ENCODE peak calls at places on chromosomes 12 and 14, in six cellular contexts. T is transverse colon, F is stomach, O is A549, B is HepG2, J is suprapubic skin. A is an unnamed sample.

GRCh38 chr12:32290411-32290810 is 108.9 kb upstream of the FGD4 start:
- DNase-seq in T (no peak), F (no peak), O (peak), B (no peak), J (no peak), A (no peak)

GRCh38 chr12:112102127-112102526 is 6.5 kb downstream of the NAA25 start:
- DNase-seq in T (no peak), F (no peak), O (no peak), B (no peak), J (peak), A (no peak)

GRCh38 chr14:106681161-106681955 is 1155.0 kb downstream of the TMEM121 start:
- DNase-seq in T (no peak), F (no peak), O (no peak), B (no peak), J (no peak), A (peak)

GRCh38 chr14:92937229-92937937 is 14.4 kb downstream of the CHGA start:
- DNase-seq in T (peak), F (no peak), O (peak), B (no peak), J (no peak), A (no peak)

GRCh38 chr14:24911324-24912095 is 138.4 kb downstream of the STXBP6 start:
- DNase-seq in T (no peak), F (no peak), O (peak), B (no peak), J (no peak), A (no peak)

GRCh38 chr12:89907659-89908058 is 199.0 kb upstream of the ATP2B1 start:
- DNase-seq in T (no peak), F (no peak), O (no peak), B (no peak), J (no peak), A (no peak)

GRCh38 chr12:117125275-117125613 is 26.0 kb upstream of the TESC start:
- DNase-seq in T (no peak), F (no peak), O (no peak), B (no peak), J (no peak), A (no peak)

GRCh38 chr12:9692909-9693308 is 23.4 kb downstream of the CLEC2D start:
- DNase-seq in T (no peak), F (no peak), O (no peak), B (no peak), J (no peak), A (no peak)

GRCh38 chr12:89574736-89575208 is 48.9 kb upstream of the POC1B start:
- DNase-seq in T (no peak), F (no peak), O (peak), B (peak), J (no peak), A (no peak)

GRCh38 chr12:27009926-27010325 is 4.3 kb downstream of the TM7SF3 start:
- DNase-seq in T (no peak), F (no peak), O (no peak), B (no peak), J (no peak), A (no peak)

GRCh38 chr14:68671899-68672298 is 121.0 kb downstream of the ZFP36L1 start:
- DNase-seq in T (no peak), F (no peak), O (no peak), B (no peak), J (no peak), A (no peak)

GRCh38 chr12:68880660-68881325 is 52.2 kb downstream of the CPM start:
- DNase-seq in T (no peak), F (no peak), O (no peak), B (no peak), J (no peak), A (no peak)

GRCh38 chr14:103247169-103247606 is 86.8 kb upstream of the EIF5 start:
- DNase-seq in T (no peak), F (no peak), O (no peak), B (no peak), J (no peak), A (no peak)

GRCh38 chr12:113825705-113826104 is 140.4 kb downstream of the RBM19 start:
- DNase-seq in T (no peak), F (no peak), O (no peak), B (no peak), J (no peak), A (no peak)

GRCh38 chr14:72774141-72774540 is 119.8 kb downstream of the DPF3 start:
- DNase-seq in T (no peak), F (no peak), O (no peak), B (no peak), J (no peak), A (no peak)

GRCh38 chr14:71377099-71377498 is 469.8 kb downstream of the PCNX1 start:
- DNase-seq in T (no peak), F (no peak), O (peak), B (no peak), J (no peak), A (no peak)

GRCh38 chr14:33646692-33647260 is 304.1 kb downstream of the EGLN3 start:
- DNase-seq in T (no peak), F (no peak), O (no peak), B (no peak), J (no peak), A (no peak)

GRCh38 chr14:75515631-75515999 is 6.7 kb upstream of the BATF start:
- DNase-seq in T (no peak), F (no peak), O (no peak), B (no peak), J (no peak), A (no peak)

GRCh38 chr12:16613199-16613598 is 7.2 kb upstream of the LMO3 start:
- DNase-seq in T (no peak), F (no peak), O (no peak), B (no peak), J (no peak), A (no peak)

GRCh38 chr12:109523071-109523470 is 45.6 kb downstream of the UBE3B start:
- DNase-seq in T (no peak), F (no peak), O (no peak), B (no peak), J (no peak), A (no peak)

GRCh38 chr12:25797335-25797863 is 161.1 kb upstream of the RASSF8 start:
- DNase-seq in T (no peak), F (no peak), O (no peak), B (no peak), J (no peak), A (no peak)
- TF ChIP-seq EP300 in T (no peak), F (no peak), O (no peak), B (no peak), J (no peak), A (no peak)

GRCh38 chr14:89309670-89310177 is 107.3 kb downstream of the FOXN3 start:
- DNase-seq in T (no peak), F (no peak), O (no peak), B (no peak), J (no peak), A (no peak)

GRCh38 chr14:89310211-89310610 is 106.8 kb downstream of the FOXN3 start:
- DNase-seq in T (no peak), F (no peak), O (no peak), B (no peak), J (no peak), A (no peak)

GRCh38 chr14:89304972-89305703 is 111.9 kb downstream of the FOXN3 start:
- DNase-seq in T (peak), F (no peak), O (no peak), B (no peak), J (no peak), A (peak)

GRCh38 chr14:89307409-89307808 is 109.6 kb downstream of the FOXN3 start:
- DNase-seq in T (no peak), F (no peak), O (no peak), B (no peak), J (no peak), A (no peak)

DNA sequence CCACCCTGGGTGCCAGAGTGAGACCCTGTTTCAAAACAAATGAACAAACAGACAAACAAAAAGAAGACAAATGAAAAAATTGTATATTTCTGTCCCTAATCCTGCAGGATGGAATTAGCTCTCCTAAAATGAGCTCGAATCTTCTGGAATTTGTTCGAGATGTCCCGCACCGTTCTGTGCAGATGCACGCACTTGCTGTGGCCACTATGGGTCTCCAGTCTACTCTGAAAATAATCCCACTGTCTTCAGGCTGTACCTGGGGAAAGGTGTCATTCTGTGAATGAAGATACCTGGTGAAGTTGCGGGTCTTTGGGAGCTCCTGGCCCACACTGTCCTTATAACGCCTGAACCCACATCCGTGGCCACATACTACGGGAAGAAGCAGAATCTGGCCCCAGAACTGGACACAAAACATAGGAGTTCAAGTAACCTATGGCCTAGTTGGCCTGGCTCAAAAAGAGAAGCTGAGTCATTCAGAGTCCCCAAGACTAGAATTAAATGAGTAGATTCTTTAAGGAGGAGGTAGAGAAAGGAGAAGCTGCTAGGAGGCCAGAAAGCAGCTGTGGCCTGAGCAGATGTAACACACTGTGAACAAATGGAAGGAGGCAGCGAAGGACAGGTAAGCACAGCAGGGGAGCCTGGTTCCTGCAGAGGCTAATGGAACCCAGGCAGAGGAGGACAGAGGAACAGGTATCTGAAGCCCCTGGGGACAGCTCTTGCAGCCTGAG is 108.6 kb downstream of the FOXN3 start:
- DNase-seq in T (no peak), F (no peak), O (no peak), B (no peak), J (no peak), A (no peak)
- TF ChIP-seq CTCF in T (no peak), F (no peak), O (no peak), B (peak), J (no peak), A (no peak)

GRCh38 chr12:124938606-124939427 is 24.4 kb upstream of the UBC start:
- DNase-seq in T (peak), F (peak), O (peak), B (peak), J (peak), A (peak)
- TF ChIP-seq POLR2A in T (peak), F (no peak), O (peak), B (no peak), J (no peak), A (peak)

GRCh38 chr12:39000370-39000769 is 95.0 kb upstream of the CPNE8 start:
- DNase-seq in T (no peak), F (no peak), O (no peak), B (no peak), J (no peak), A (no peak)
- TF ChIP-seq EP300 in T (no peak), F (no peak), O (no peak), B (no peak), J (no peak), A (no peak)

DNA sequence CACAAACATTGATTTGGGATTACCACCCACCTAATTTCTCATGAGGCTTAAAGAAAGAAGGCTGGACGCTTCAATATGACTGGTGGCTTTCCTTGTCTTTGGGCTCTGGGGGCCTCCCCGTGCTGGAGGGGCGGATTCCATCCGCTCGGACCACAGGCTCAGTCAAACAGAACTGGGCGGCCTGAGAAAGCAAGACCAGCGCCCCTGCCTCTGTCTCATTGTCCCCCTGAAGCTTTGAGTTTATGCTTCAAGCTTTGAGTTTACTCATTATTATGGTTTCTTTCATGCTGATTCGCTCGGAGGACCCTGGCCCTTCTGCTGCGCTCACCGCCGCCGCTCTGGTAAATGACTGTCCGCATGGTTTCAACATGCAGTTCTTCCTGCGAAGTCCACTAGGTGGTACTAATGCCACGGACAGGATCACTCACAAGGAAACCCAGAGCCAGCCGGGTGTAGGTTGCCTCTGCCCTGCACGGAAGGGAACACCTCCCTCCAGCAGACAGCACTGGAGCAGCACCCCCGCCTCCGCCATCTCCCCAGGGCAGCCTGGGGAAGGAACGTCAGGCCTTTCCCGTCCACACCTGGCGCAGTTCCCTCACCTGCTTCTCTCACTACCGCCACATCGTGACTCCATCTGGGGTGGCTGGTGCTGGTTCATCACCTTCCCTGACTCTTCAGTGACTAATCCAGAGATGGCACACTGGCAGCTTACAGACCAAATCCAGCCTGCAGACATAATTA is 13.2 kb upstream of the TIGAR start:
- DNase-seq in T (peak), F (peak), O (peak), B (peak), J (no peak), A (peak)
- TF ChIP-seq CTCF in T (peak), F (peak), O (peak), B (peak), J (peak), A (peak)

GRCh38 chr14:105092124-105092911 is 27.1 kb upstream of the GPR132 start:
- DNase-seq in T (peak), F (peak), O (peak), B (no peak), J (peak), A (peak)

GRCh38 chr14:105092912-105093425 is 27.7 kb upstream of the GPR132 start:
- DNase-seq in T (peak), F (peak), O (peak), B (no peak), J (peak), A (peak)

GRCh38 chr14:105094193-105094907 is 29.1 kb upstream of the GPR132 start:
- DNase-seq in T (no peak), F (no peak), O (no peak), B (no peak), J (peak), A (peak)

GRCh38 chr14:105095236-105095805 is 30.1 kb upstream of the GPR132 start:
- DNase-seq in T (no peak), F (no peak), O (no peak), B (no peak), J (peak), A (peak)

DNA sequence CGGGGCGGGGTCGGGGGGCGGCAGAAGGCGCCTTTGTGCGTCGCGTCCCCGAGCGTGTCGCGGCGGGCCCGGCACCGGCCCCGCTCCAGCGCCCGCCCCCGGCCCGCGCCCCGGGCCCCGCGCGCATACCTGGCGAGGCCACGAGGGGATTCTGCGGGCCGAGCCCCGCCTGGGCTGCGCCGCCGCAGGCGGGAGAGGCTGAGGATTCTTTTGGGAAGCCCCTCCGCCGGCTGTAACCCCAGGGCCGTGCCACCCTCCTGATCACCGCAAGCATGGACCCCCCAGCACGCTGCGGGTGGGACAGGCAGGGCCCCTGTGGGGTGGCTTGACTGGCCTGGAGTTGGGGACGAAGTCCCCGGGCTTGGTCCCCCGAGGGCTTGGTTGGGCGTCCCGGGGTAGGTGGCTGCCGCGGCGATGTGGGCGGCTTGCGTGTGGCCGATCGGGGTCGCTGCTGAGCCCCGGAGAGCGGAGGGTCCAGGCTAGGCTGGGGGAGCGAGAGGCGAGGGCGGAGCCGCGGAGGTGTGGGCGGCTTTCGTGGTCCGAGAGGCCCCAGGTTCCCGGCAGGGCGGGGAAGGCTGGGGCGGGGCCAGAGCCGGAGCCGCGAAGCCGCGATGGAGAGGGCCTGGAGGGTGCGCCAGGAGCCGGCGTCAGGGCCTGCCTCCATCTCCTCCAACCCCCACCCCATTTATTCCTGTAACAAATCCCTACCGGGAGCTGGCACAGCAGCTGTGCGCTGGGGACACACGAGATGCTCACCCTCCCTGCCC is 28.4 kb upstream of the GPR132 start:
- DNase-seq in T (peak), F (peak), O (peak), B (peak), J (peak), A (peak)
- TF ChIP-seq POLR2A in T (peak), F (no peak), O (peak), B (no peak), J (no peak), A (peak)

DNA sequence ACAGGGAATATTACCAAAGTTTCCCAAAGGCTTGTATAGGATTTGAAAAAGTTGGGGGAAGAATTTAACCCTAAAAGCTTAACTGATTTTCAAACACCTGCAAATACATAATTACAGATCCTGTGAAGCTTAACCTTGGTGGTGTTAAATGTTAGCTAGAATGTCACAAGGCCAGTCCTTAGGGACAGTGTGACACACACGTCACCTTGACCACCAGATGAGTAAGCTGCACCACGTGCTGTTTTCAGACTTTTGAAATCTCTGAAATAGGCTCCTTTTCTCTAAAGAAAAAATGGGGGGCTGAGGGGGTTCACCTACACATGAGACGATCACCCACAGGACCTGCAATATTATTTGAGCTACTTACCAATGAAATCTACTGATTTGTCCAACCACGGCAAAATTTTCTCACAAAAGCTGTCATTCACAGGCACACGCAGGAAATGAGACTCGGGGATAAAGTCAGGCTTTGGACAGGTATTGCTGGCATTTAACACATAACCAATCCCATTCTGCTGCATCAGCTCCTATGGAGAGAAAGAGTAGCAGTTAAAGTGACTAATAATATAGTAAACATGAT is 75.9 kb downstream of the DUSP16 start:
- DNase-seq in T (no peak), F (no peak), O (no peak), B (peak), J (no peak), A (no peak)
- TF ChIP-seq EP300 in T (no peak), F (no peak), O (no peak), B (peak), J (no peak), A (no peak)

A was measured in upper lobe of left lung.